ENCODE peak calls at places on chromosomes 11 and 22, in eight cellular contexts. L is heart right ventricle; P is left ventricle myocardium inferior; E is mammary epithelial cell; F is CD8-positive, alpha-beta memory T cell; V is CD8-positive, alpha-beta T cell; B is H9; M is mesenchymal stem cell. X is an unnamed sample. For H3K4me1, the result is how much of the 10 kb centered on the place peaks cover.

GRCh38 chr11:34819740-34820482 is 96.3 kb downstream of the APIP start:
- DNase-seq in M (no peak), F (no peak), E (no peak), B (no peak), V (no peak), P (no peak), L (no peak), X (no peak)

GRCh38 chr11:102359372-102359771 is 12.4 kb downstream of the BIRC2 start:
- DNase-seq in P (no peak), E (no peak), F (no peak), L (no peak), B (no peak), V (no peak), M (no peak), X (no peak)

GRCh38 chr11:79243412-79244174 is 197.2 kb downstream of the TENM4 start:
- DNase-seq in F (no peak), B (no peak), L (no peak), P (no peak), E (no peak), M (no peak), V (no peak), X (no peak)

GRCh38 chr11:72263363-72263762 is 19.4 kb upstream of the PHOX2A start:
- DNase-seq in B (no peak), L (no peak), P (no peak), M (no peak), V (no peak), E (peak), F (no peak), X (no peak)

GRCh38 chr11:106668147-106668546 is 350.1 kb downstream of the GUCY1A2 start:
- DNase-seq in F (no peak), E (peak), V (no peak), M (peak), B (no peak), L (no peak), P (no peak), X (no peak)

GRCh38 chr11:59012942-59013256 is 73.2 kb upstream of the GLYATL1B start:
- DNase-seq in B (no peak), L (no peak), M (no peak), P (no peak), V (no peak), F (no peak), E (no peak), X (no peak)

GRCh38 chr22:24834845-24835570 is 29.0 kb downstream of the SGSM1 start:
- DNase-seq in B (peak), L (no peak), M (peak), V (no peak), E (peak), P (no peak), F (no peak), X (no peak)

GRCh38 chr11:125070699-125071254 is 7.7 kb downstream of the SLC37A2 start:
- DNase-seq in M (peak), B (no peak), E (peak), P (peak), V (no peak), F (no peak), L (peak), X (peak)

GRCh38 chr11:64278576-64279190 is 5.8 kb downstream of the BAD start:
- DNase-seq in P (no peak), V (no peak), E (no peak), B (no peak), L (no peak), M (no peak), F (no peak), X (no peak)

GRCh38 chr11:122717264-122717867 is 61.8 kb downstream of the UBASH3B start:
- DNase-seq in P (no peak), L (no peak), E (no peak), M (no peak), F (no peak), B (no peak), V (peak), X (no peak)

GRCh38 chr11:57648791-57649735 is 649 bp downstream of the YPEL4 start:
- DNase-seq in P (no peak), E (no peak), F (peak), L (no peak), B (peak), V (no peak), M (peak), X (peak)

GRCh38 chr11:64385953-64386704 is 27.2 kb downstream of the RPS6KA4 start:
- DNase-seq in P (no peak), E (peak), V (peak), L (no peak), B (no peak), M (peak), F (no peak), X (no peak)

GRCh38 chr22:29306830-29307657 is 594 bp downstream of the GAS2L1 start:
- DNase-seq in M (peak), B (peak), L (peak), F (peak), V (no peak), P (peak), E (peak), X (peak)

GRCh38 chr22:38843716-38844660 is at the start of gene NPTXR:
- DNase-seq in F (no peak), B (peak), P (peak), L (no peak), V (peak), M (peak), E (no peak), X (peak)

GRCh38 chr11:26572770-26573402 is 823 bp upstream of the MUC15 start:
- DNase-seq in P (no peak), L (no peak), B (no peak), V (no peak), F (no peak), M (no peak), E (no peak), X (no peak)

GRCh38 chr22:50074056-50074455 is 11.2 kb downstream of the MLC1 start:
- DNase-seq in B (peak), M (no peak), F (no peak), V (no peak), P (no peak), L (no peak), E (no peak), X (no peak)

GRCh38 chr11:26227311-26227710 is 104.6 kb upstream of the ANO3 start:
- DNase-seq in E (peak), F (no peak), M (peak), P (no peak), B (no peak), L (no peak), V (no peak), X (no peak)

GRCh38 chr11:7890417-7891179 is 40.5 kb downstream of the OR10A6 start:
- DNase-seq in L (no peak), P (no peak), M (no peak), B (no peak), V (no peak), E (no peak), F (no peak), X (no peak)

GRCh38 chr22:22519591-22519990 is 479 bp downstream of the ZNF280A start:
- DNase-seq in P (no peak), M (no peak), L (no peak), B (no peak), F (no peak), E (no peak), V (no peak), X (no peak)

GRCh38 chr22:45452565-45453449 is 39.3 kb downstream of the RIBC2 start:
- DNase-seq in P (no peak), V (no peak), M (no peak), F (no peak), L (no peak), E (no peak), B (no peak), X (no peak)

GRCh38 chr11:115409691-115410220 is 94.5 kb downstream of the CADM1 start:
- DNase-seq in P (no peak), F (no peak), B (no peak), E (no peak), L (no peak), M (peak), V (no peak), X (no peak)

GRCh38 chr11:59219836-59220235 is 7.1 kb upstream of the MPEG1 start:
- DNase-seq in E (no peak), V (no peak), B (no peak), P (no peak), F (no peak), L (no peak), M (no peak), X (no peak)

GRCh38 chr11:75839851-75840250 is 24.8 kb downstream of the UVRAG start:
- DNase-seq in P (no peak), L (no peak), V (no peak), B (no peak), F (no peak), M (no peak), E (no peak), X (no peak)

GRCh38 chr11:75831915-75832502 is 17.0 kb downstream of the UVRAG start:
- DNase-seq in F (no peak), P (no peak), B (no peak), M (no peak), L (no peak), V (no peak), E (no peak), X (no peak)

GRCh38 chr11:75834728-75835127 is 19.7 kb downstream of the UVRAG start:
- DNase-seq in P (no peak), L (no peak), B (no peak), F (no peak), M (no peak), E (no peak), V (no peak), X (no peak)

GRCh38 chr11:75840560-75840959 is 25.6 kb downstream of the UVRAG start:
- DNase-seq in B (no peak), L (no peak), F (no peak), V (no peak), E (no peak), M (no peak), P (no peak), X (no peak)

GRCh38 chr11:75836422-75836821 is 21.4 kb downstream of the UVRAG start:
- DNase-seq in F (no peak), E (no peak), P (no peak), M (no peak), V (no peak), B (no peak), L (no peak), X (no peak)
- H3K4me1 ChIP-seq in F (under half), E (under half), P (under half), M (under half), V (under half), B (under half), L (under half), X (under half)

GRCh38 chr11:65915821-65916251 is 3.0 kb downstream of the C11orf68 start:
- DNase-seq in L (peak), E (peak), B (peak), F (no peak), P (peak), V (no peak), M (peak), X (peak)

GRCh38 chr11:65915101-65915820 is 3.6 kb downstream of the C11orf68 start:
- DNase-seq in M (peak), B (no peak), V (no peak), F (no peak), L (no peak), E (no peak), P (no peak), X (no peak)

GRCh38 chr11:65911682-65912568 is 6.9 kb downstream of the C11orf68 start:
- DNase-seq in E (peak), F (no peak), B (peak), M (peak), L (peak), P (peak), V (no peak), X (no peak)

GRCh38 chr11:65916391-65916790 is 2.5 kb downstream of the C11orf68 start:
- DNase-seq in E (no peak), L (no peak), V (no peak), B (no peak), M (no peak), P (no peak), F (no peak), X (no peak)

DNA sequence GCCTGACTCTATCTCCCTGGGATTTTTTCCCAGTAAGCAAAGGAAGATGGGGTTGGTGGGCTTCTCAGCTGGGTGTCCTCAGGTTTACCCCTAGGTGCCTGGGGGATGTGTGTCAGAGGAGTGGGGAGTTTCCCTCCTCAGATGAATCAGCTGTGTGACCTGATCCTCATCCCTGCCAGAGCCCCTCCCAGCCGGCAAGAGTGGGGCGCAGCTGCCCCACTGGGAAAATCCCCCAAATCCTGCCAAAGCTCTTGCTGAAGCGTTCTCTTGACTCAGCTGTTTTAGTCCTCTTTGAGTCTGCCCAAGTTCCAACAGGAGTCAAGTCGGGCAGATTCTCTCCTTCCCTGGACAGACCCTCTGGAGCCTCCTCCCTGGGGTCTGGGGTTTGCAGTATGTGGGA is 6.0 kb downstream of the C11orf68 start:
- DNase-seq in L (no peak), P (no peak), V (no peak), E (peak), B (no peak), F (no peak), M (peak), X (no peak)
- H3K4me1 ChIP-seq in L (under half), P (under half), V (under half), E (half or more), B (under half), F (under half), M (half or more), X (under half)

DNA sequence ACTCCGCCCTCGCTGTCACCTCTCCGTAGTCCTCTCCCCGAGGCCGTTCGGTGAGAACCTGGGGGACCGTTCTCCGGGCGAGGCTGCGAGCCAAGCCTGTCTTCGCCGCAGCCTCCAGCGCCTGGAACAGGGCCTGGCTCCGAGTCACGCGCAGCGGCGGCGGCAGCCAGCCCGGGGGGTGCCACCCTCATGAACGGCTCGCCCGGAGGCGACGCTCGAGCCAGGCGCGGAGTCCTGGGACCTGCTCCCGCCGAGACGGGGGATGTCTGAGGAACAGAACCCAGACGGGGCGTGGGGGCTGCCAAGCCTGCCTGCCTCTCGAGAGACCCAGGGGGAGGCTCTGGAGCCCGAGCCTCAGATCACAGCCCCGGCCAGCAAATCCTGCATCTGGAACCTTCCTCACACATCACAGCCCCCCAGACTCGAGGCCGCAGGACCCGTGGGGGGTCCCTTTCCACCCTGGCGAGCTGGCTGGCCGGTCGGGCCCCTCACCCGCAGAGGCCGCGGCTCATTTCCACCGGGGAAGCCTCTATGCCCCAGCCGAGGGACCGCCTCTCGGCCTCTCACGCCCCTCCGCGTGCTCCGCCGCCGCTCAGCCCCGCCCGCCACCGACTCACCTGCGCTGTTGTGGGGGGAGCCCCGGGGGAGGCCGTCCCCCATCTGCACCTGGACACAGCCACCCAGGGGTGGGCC is 4.1 kb downstream of the SHISA8 start:
- DNase-seq in L (peak), F (no peak), M (no peak), E (no peak), P (peak), B (no peak), V (peak), X (no peak)
- H3K4me1 ChIP-seq in L (under half), F (under half), M (under half), E (under half), P (under half), B (under half), V (under half), X (under half)

GRCh38 chr22:41369089-41369745 is 12.5 kb upstream of the TEF start:
- DNase-seq in P (no peak), E (no peak), M (no peak), V (no peak), B (no peak), F (no peak), L (no peak), X (no peak)

GRCh38 chr22:41366323-41367014 is 15.3 kb upstream of the TEF start:
- DNase-seq in L (no peak), F (no peak), E (no peak), P (no peak), V (no peak), M (no peak), B (no peak), X (no peak)

GRCh38 chr22:41367039-41367679 is 14.6 kb upstream of the TEF start:
- DNase-seq in V (no peak), L (peak), E (peak), F (no peak), P (peak), M (peak), B (peak), X (peak)

GRCh38 chr22:41368543-41368817 is 13.3 kb upstream of the TEF start:
- DNase-seq in E (no peak), P (no peak), V (no peak), M (no peak), F (no peak), B (no peak), L (no peak), X (no peak)

DNA sequence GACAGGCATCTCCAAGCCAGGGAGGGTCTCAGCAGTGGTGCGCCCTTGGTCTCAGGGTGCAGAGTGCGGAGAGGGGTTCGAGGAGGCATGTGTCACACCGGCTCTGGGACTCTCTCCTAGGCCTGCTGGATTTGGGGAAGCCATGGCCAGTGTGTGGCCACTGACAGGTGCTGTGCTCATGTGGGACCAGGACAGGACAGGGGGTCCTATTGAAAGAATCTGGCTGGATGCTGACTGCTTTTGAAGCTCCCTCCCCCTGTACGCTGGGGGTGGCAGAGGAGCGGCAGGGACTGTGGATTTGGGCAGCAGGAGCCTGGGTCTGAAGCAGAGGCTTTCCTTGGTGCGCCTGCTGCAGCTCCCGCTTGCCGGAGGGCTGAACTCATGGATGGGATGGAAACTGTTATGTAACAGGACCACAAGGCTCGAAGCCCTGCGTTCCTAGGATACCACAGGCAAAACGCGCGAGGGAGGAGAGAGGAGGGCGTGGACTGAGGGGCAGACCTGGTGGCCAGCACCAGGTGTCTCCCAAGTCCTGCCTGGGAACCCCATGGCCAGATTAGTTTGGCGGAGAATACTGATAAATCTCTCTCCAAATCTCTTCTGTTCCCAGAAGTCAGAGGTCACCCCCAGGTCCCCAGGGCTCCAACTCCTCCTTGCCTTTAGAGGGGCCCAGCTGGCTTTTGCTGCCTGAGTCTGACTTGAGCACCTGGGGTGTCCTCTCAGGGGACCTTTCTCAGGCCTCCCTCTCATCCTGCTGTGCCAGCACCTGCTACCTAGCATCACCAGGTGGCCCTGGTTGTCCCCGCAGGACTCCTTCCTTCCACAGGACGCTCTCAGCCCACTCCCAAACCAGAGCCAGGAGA is 13.8 kb upstream of the TEF start:
- DNase-seq in P (peak), F (no peak), V (no peak), M (no peak), E (peak), B (peak), L (peak), X (peak)
- H3K4me1 ChIP-seq in P (under half), F (under half), V (under half), M (under half), E (under half), B (under half), L (under half), X (under half)

X was measured in mucosa of descending colon.